ENCODE peak calls at places on chromosomes 11 and 22, in six cellular contexts. One of them, this sample, is unnamed.

GRCh38 chr11:65103476-65103875 is 7.5 kb downstream of the VPS51 start:
- DNase-seq in occipital lobe: no peak
- DNase-seq in transverse colon: no peak
- DNase-seq in activated CD8-positive, alpha-beta T cell treated with anti-CD3 and anti-CD28 coated beads, Interleukin-2, amount 10 ng/mL, durations not matched to agents 7 days and 5 days: no peak
- DNase-seq in mucosa of descending colon: no peak
- DNase-seq in osteocyte: no peak
- DNase-seq in this sample: no peak

GRCh38 chr11:80028998-80029397 is 588.2 kb upstream of the TENM4 start:
- DNase-seq in transverse colon: no peak
- DNase-seq in mucosa of descending colon: no peak
- DNase-seq in occipital lobe: no peak
- DNase-seq in osteocyte: no peak
- DNase-seq in activated CD8-positive, alpha-beta T cell treated with anti-CD3 and anti-CD28 coated beads, Interleukin-2, amount 10 ng/mL, durations not matched to agents 7 days and 5 days: no peak
- DNase-seq in this sample: no peak

GRCh38 chr22:50040717-50041116 is 17.4 kb downstream of the TTLL8 start:
- DNase-seq in occipital lobe: no peak
- DNase-seq in mucosa of descending colon: no peak
- DNase-seq in osteocyte: no peak
- DNase-seq in activated CD8-positive, alpha-beta T cell treated with anti-CD3 and anti-CD28 coated beads, Interleukin-2, amount 10 ng/mL, durations not matched to agents 7 days and 5 days: no peak
- DNase-seq in transverse colon: no peak
- DNase-seq in this sample: no peak

GRCh38 chr11:62552465-62552782 is 5.8 kb upstream of the AHNAK start:
- DNase-seq in occipital lobe: no peak
- DNase-seq in activated CD8-positive, alpha-beta T cell treated with anti-CD3 and anti-CD28 coated beads, Interleukin-2, amount 10 ng/mL, durations not matched to agents 7 days and 5 days: no peak
- DNase-seq in mucosa of descending colon: no peak
- DNase-seq in osteocyte: no peak
- DNase-seq in transverse colon: no peak
- DNase-seq in this sample: no peak

GRCh38 chr11:133122260-133122659 is 410.0 kb downstream of the OPCML start:
- DNase-seq in activated CD8-positive, alpha-beta T cell treated with anti-CD3 and anti-CD28 coated beads, Interleukin-2, amount 10 ng/mL, durations not matched to agents 7 days and 5 days: no peak
- DNase-seq in osteocyte: no peak
- DNase-seq in occipital lobe: no peak
- DNase-seq in transverse colon: no peak
- DNase-seq in mucosa of descending colon: no peak
- DNase-seq in this sample: no peak

GRCh38 chr11:36818410-36818809 is 220.4 kb upstream of the RAG2 start:
- DNase-seq in osteocyte: no peak
- DNase-seq in mucosa of descending colon: no peak
- DNase-seq in occipital lobe: no peak
- DNase-seq in transverse colon: peak
- DNase-seq in activated CD8-positive, alpha-beta T cell treated with anti-CD3 and anti-CD28 coated beads, Interleukin-2, amount 10 ng/mL, durations not matched to agents 7 days and 5 days: no peak
- DNase-seq in this sample: no peak

GRCh38 chr11:108891909-108892511 is 227.1 kb downstream of the DDX10 start:
- DNase-seq in transverse colon: no peak
- DNase-seq in mucosa of descending colon: no peak
- DNase-seq in occipital lobe: no peak
- DNase-seq in osteocyte: no peak
- DNase-seq in activated CD8-positive, alpha-beta T cell treated with anti-CD3 and anti-CD28 coated beads, Interleukin-2, amount 10 ng/mL, durations not matched to agents 7 days and 5 days: no peak
- DNase-seq in this sample: no peak

GRCh38 chr11:111066861-111067260 is 178.7 kb upstream of the POU2AF2 start:
- DNase-seq in transverse colon: no peak
- DNase-seq in occipital lobe: no peak
- DNase-seq in osteocyte: no peak
- DNase-seq in mucosa of descending colon: no peak
- DNase-seq in activated CD8-positive, alpha-beta T cell treated with anti-CD3 and anti-CD28 coated beads, Interleukin-2, amount 10 ng/mL, durations not matched to agents 7 days and 5 days: no peak
- DNase-seq in this sample: no peak

GRCh38 chr11:108647701-108648527 is 17.0 kb upstream of the DDX10 start:
- DNase-seq in osteocyte: no peak
- DNase-seq in mucosa of descending colon: no peak
- DNase-seq in activated CD8-positive, alpha-beta T cell treated with anti-CD3 and anti-CD28 coated beads, Interleukin-2, amount 10 ng/mL, durations not matched to agents 7 days and 5 days: peak
- DNase-seq in transverse colon: peak
- DNase-seq in occipital lobe: peak
- DNase-seq in this sample: peak

GRCh38 chr22:46738961-46739870 is 1.2 kb upstream of the CERK start:
- DNase-seq in mucosa of descending colon: peak
- DNase-seq in osteocyte: no peak
- DNase-seq in transverse colon: peak
- DNase-seq in activated CD8-positive, alpha-beta T cell treated with anti-CD3 and anti-CD28 coated beads, Interleukin-2, amount 10 ng/mL, durations not matched to agents 7 days and 5 days: peak
- DNase-seq in occipital lobe: no peak
- DNase-seq in this sample: peak

GRCh38 chr11:9004310-9004945 is 627 bp upstream of the NRIP3 start:
- DNase-seq in transverse colon: peak
- DNase-seq in osteocyte: no peak
- DNase-seq in activated CD8-positive, alpha-beta T cell treated with anti-CD3 and anti-CD28 coated beads, Interleukin-2, amount 10 ng/mL, durations not matched to agents 7 days and 5 days: no peak
- DNase-seq in mucosa of descending colon: peak
- DNase-seq in occipital lobe: no peak
- DNase-seq in this sample: no peak

GRCh38 chr11:8685820-8686219 is 3.2 kb downstream of the RPL27A start:
- DNase-seq in transverse colon: no peak
- DNase-seq in occipital lobe: no peak
- DNase-seq in activated CD8-positive, alpha-beta T cell treated with anti-CD3 and anti-CD28 coated beads, Interleukin-2, amount 10 ng/mL, durations not matched to agents 7 days and 5 days: no peak
- DNase-seq in mucosa of descending colon: no peak
- DNase-seq in osteocyte: no peak
- DNase-seq in this sample: no peak

GRCh38 chr22:31585161-31585859 is 76.7 kb downstream of the PISD start:
- DNase-seq in transverse colon: no peak
- DNase-seq in activated CD8-positive, alpha-beta T cell treated with anti-CD3 and anti-CD28 coated beads, Interleukin-2, amount 10 ng/mL, durations not matched to agents 7 days and 5 days: no peak
- DNase-seq in mucosa of descending colon: no peak
- DNase-seq in osteocyte: no peak
- DNase-seq in occipital lobe: no peak
- DNase-seq in this sample: no peak

GRCh38 chr11:66429983-66430602 is 8.6 kb downstream of the MRPL11 start:
- DNase-seq in osteocyte: peak
- DNase-seq in transverse colon: peak
- DNase-seq in occipital lobe: peak
- DNase-seq in mucosa of descending colon: no peak
- DNase-seq in activated CD8-positive, alpha-beta T cell treated with anti-CD3 and anti-CD28 coated beads, Interleukin-2, amount 10 ng/mL, durations not matched to agents 7 days and 5 days: peak
- DNase-seq in this sample: peak

GRCh38 chr11:69831985-69832384 is 12.8 kb upstream of the FGF3 start:
- DNase-seq in osteocyte: no peak
- DNase-seq in activated CD8-positive, alpha-beta T cell treated with anti-CD3 and anti-CD28 coated beads, Interleukin-2, amount 10 ng/mL, durations not matched to agents 7 days and 5 days: no peak
- DNase-seq in mucosa of descending colon: no peak
- DNase-seq in occipital lobe: no peak
- DNase-seq in transverse colon: no peak
- DNase-seq in this sample: no peak

GRCh38 chr11:47166368-47166767 is 10.3 kb downstream of the ARFGAP2 start:
- DNase-seq in osteocyte: no peak
- DNase-seq in activated CD8-positive, alpha-beta T cell treated with anti-CD3 and anti-CD28 coated beads, Interleukin-2, amount 10 ng/mL, durations not matched to agents 7 days and 5 days: no peak
- DNase-seq in occipital lobe: no peak
- DNase-seq in mucosa of descending colon: no peak
- DNase-seq in transverse colon: no peak
- DNase-seq in this sample: no peak

GRCh38 chr11:40185793-40186192 is 1273.7 kb downstream of the LRRC4C start:
- DNase-seq in osteocyte: no peak
- DNase-seq in activated CD8-positive, alpha-beta T cell treated with anti-CD3 and anti-CD28 coated beads, Interleukin-2, amount 10 ng/mL, durations not matched to agents 7 days and 5 days: no peak
- DNase-seq in transverse colon: no peak
- DNase-seq in mucosa of descending colon: no peak
- DNase-seq in occipital lobe: no peak
- DNase-seq in this sample: no peak

GRCh38 chr22:32200752-32201151 is 4.1 kb downstream of the RFPL2 start:
- DNase-seq in activated CD8-positive, alpha-beta T cell treated with anti-CD3 and anti-CD28 coated beads, Interleukin-2, amount 10 ng/mL, durations not matched to agents 7 days and 5 days: peak
- DNase-seq in osteocyte: no peak
- DNase-seq in occipital lobe: no peak
- DNase-seq in transverse colon: no peak
- DNase-seq in mucosa of descending colon: no peak
- DNase-seq in this sample: no peak

GRCh38 chr11:64810891-64811272 is 531 bp upstream of the MEN1 start:
- DNase-seq in transverse colon: peak
- DNase-seq in activated CD8-positive, alpha-beta T cell treated with anti-CD3 and anti-CD28 coated beads, Interleukin-2, amount 10 ng/mL, durations not matched to agents 7 days and 5 days: peak
- DNase-seq in mucosa of descending colon: peak
- DNase-seq in osteocyte: no peak
- DNase-seq in occipital lobe: no peak
- DNase-seq in this sample: no peak

GRCh38 chr22:50530280-50530856 is 556 bp upstream of the TYMP start:
- DNase-seq in activated CD8-positive, alpha-beta T cell treated with anti-CD3 and anti-CD28 coated beads, Interleukin-2, amount 10 ng/mL, durations not matched to agents 7 days and 5 days: peak
- DNase-seq in mucosa of descending colon: peak
- DNase-seq in osteocyte: peak
- DNase-seq in occipital lobe: no peak
- DNase-seq in transverse colon: peak
- DNase-seq in this sample: no peak

GRCh38 chr11:69501891-69502860 is 20.7 kb downstream of the LINC01488 start:
- DNase-seq in mucosa of descending colon: no peak
- DNase-seq in osteocyte: no peak
- DNase-seq in activated CD8-positive, alpha-beta T cell treated with anti-CD3 and anti-CD28 coated beads, Interleukin-2, amount 10 ng/mL, durations not matched to agents 7 days and 5 days: no peak
- DNase-seq in transverse colon: no peak
- DNase-seq in occipital lobe: no peak
- DNase-seq in this sample: no peak